ENCODE peak calls at places on chromosomes 7 and 10, in four cellular contexts. X is OCI-LY7, F is IMR-90, S is H9. W is an unnamed sample.
A peak's percentile ranks its signal among the peaks of the same experiment; 100 is the strongest.

GRCh38 chr10:78346721-78347120 is 313.1 kb downstream of the RPS24 start:
- DNase-seq in S (no peak), X (no peak), F (no peak), W (no peak)

GRCh38 chr7:29405891-29406290 is 157.7 kb upstream of the PRR15 start:
- DNase-seq in X (no peak), F (no peak), S (no peak), W (no peak)

GRCh38 chr7:50544992-50545391 is 20.2 kb downstream of the DDC start:
- DNase-seq in X (no peak), F (no peak), S (no peak), W (no peak)

GRCh38 chr10:99913831-99914235 is 95.9 kb downstream of the DNMBP start:
- DNase-seq in X (no peak), F (no peak), S (peak; percentile 98), W (no peak)

GRCh38 chr7:90584420-90584819 is 11.7 kb upstream of the CDK14 start:
- DNase-seq in X (no peak), S (no peak), F (no peak), W (no peak)

GRCh38 chr10:122476034-122476695 is 14.8 kb downstream of the HTRA1 start:
- DNase-seq in S (peak; percentile 60), F (no peak), X (no peak), W (no peak)

GRCh38 chr7:875051-875450 is 1.3 kb upstream of the GET4 start:
- DNase-seq in X (peak; percentile 68), S (no peak), F (no peak), W (no peak)

GRCh38 chr10:35986756-35987467 is 344.8 kb upstream of the FZD8 start:
- DNase-seq in F (no peak), X (no peak), S (no peak), W (no peak)

GRCh38 chr7:139360210-139360947 is 685 bp downstream of the LUC7L2 start:
- DNase-seq in F (peak; percentile 89), S (peak; percentile 99), X (peak; percentile 96), W (peak; percentile 98)

GRCh38 chr10:21534611-21535493 is 820 bp downstream of the MLLT10 start:
- DNase-seq in X (peak; percentile 61), S (peak; percentile 73), F (peak; percentile 45), W (peak; percentile 33)

GRCh38 chr7:105036217-105037168 is 22.5 kb downstream of the KMT2E start:
- DNase-seq in S (no peak), X (no peak), F (no peak), W (no peak)

GRCh38 chr10:11237571-11237970 is 219.9 kb downstream of the CELF2 start:
- DNase-seq in X (no peak), F (no peak), S (no peak), W (no peak)

GRCh38 chr10:86165666-86166065 is 200.9 kb downstream of the GRID1 start:
- DNase-seq in F (no peak), X (no peak), S (no peak), W (no peak)

GRCh38 chr7:101950450-101951119 is 133.2 kb downstream of the CUX1 start:
- DNase-seq in F (peak; percentile 78), X (no peak), S (no peak), W (no peak)

GRCh38 chr7:64516451-64516850 is 46.4 kb downstream of the ZNF680 start:
- DNase-seq in X (no peak), F (no peak), S (no peak), W (no peak)

GRCh38 chr10:122325235-122325634 is 49.3 kb upstream of the PLEKHA1 start:
- DNase-seq in X (no peak), F (no peak), S (no peak), W (no peak)

GRCh38 chr10:29377333-29377961 is 88.6 kb downstream of the LYZL1 start:
- DNase-seq in F (peak; percentile 42), X (peak; percentile 29), S (no peak), W (no peak)

GRCh38 chr10:100148353-100149211 is 37.2 kb downstream of the ERLIN1 start:
- DNase-seq in X (peak; percentile 11), S (no peak), F (peak; percentile 58), W (no peak)

GRCh38 chr10:7121154-7121797 is 289.6 kb downstream of the SFMBT2 start:
- DNase-seq in F (peak; percentile 10), S (peak; percentile 68), X (peak; percentile 78), W (peak; percentile 14)

GRCh38 chr7:91310829-91311460 is 46.7 kb downstream of the FZD1 start:
- DNase-seq in F (peak; percentile 52), X (no peak), S (no peak), W (no peak)

GRCh38 chr7:1647961-1648631 is 22.0 kb upstream of the ELFN1 start:
- DNase-seq in X (no peak), F (no peak), S (no peak), W (no peak)

GRCh38 chr7:117229350-117229749 is 93.5 kb downstream of the WNT2 start:
- DNase-seq in F (peak; percentile 93), X (no peak), S (no peak), W (no peak)

GRCh38 chr10:104642311-104643022 is 1.4 kb downstream of the SORCS3 start:
- DNase-seq in S (peak; percentile 93), F (no peak), X (no peak), W (no peak)

GRCh38 chr7:30626984-30627383 is 32.3 kb downstream of the GARS1 start:
- DNase-seq in S (no peak), X (no peak), F (peak; percentile 6), W (no peak)

GRCh38 chr7:130276796-130277762 is 10.4 kb downstream of the CPA2 start:
- DNase-seq in S (no peak), X (no peak), F (peak; percentile 78), W (no peak)

GRCh38 chr10:82318533-82318932 is 443.5 kb downstream of the NRG3 start:
- DNase-seq in S (no peak), F (no peak), X (no peak), W (no peak)

GRCh38 chr10:6501931-6502330 is 78.1 kb downstream of the PRKCQ start:
- DNase-seq in X (no peak), F (no peak), S (no peak), W (peak; percentile 86)

GRCh38 chr7:72176875-72177274 is 235.3 kb downstream of the CALN1 start:
- DNase-seq in X (no peak), F (no peak), S (no peak), W (no peak)

GRCh38 chr7:36011588-36011965 is 141.5 kb upstream of the EEPD1 start:
- DNase-seq in S (peak; percentile 42), F (no peak), X (no peak), W (no peak)

GRCh38 chr7:18520450-18521235 is 25.1 kb downstream of the HDAC9 start:
- DNase-seq in S (no peak), F (peak; percentile 83), X (peak; percentile 87), W (no peak)

GRCh38 chr7:27933691-27934565 is 194.0 kb downstream of the TAX1BP1 start:
- DNase-seq in S (no peak), F (no peak), X (peak; percentile 10), W (no peak)

GRCh38 chr10:86314616-86315520 is 51.7 kb downstream of the GRID1 start:
- DNase-seq in X (no peak), F (no peak), S (peak; percentile 13), W (no peak)

GRCh38 chr7:84677386-84677785 is 482.8 kb upstream of the SEMA3A start:
- DNase-seq in F (no peak), X (no peak), S (no peak), W (no peak)

GRCh38 chr7:151185762-151186639 is 1.0 kb downstream of the ASB10 start:
- DNase-seq in F (no peak), S (no peak), X (no peak), W (no peak)
- H2AFZ ChIP-seq in F (no peak overlapping the region), S (no peak overlapping the region), X (no peak overlapping the region), W (no peak overlapping the region)

GRCh38 chr7:44583145-44583544 is 1.1 kb upstream of the TMED4 start:
- DNase-seq in S (no peak), F (no peak), X (no peak), W (no peak)
- H2AFZ ChIP-seq in S (no peak overlapping the region), F (no peak overlapping the region), X (peak overlapping the region; percentile 89), W (peak overlapping the region; percentile 94)

GRCh38 chr7:82105463-82105862 is 335.6 kb upstream of the HGF start:
- DNase-seq in S (no peak), X (no peak), F (peak; percentile 91), W (peak; percentile 46)

GRCh38 chr7:82109288-82109687 is 334.3 kb downstream of the CACNA2D1 start:
- DNase-seq in X (no peak), F (peak; percentile 58), S (no peak), W (no peak)

GRCh38 chr7:82114237-82114636 is 329.3 kb downstream of the CACNA2D1 start:
- DNase-seq in S (no peak), X (no peak), F (no peak), W (no peak)

DNA sequence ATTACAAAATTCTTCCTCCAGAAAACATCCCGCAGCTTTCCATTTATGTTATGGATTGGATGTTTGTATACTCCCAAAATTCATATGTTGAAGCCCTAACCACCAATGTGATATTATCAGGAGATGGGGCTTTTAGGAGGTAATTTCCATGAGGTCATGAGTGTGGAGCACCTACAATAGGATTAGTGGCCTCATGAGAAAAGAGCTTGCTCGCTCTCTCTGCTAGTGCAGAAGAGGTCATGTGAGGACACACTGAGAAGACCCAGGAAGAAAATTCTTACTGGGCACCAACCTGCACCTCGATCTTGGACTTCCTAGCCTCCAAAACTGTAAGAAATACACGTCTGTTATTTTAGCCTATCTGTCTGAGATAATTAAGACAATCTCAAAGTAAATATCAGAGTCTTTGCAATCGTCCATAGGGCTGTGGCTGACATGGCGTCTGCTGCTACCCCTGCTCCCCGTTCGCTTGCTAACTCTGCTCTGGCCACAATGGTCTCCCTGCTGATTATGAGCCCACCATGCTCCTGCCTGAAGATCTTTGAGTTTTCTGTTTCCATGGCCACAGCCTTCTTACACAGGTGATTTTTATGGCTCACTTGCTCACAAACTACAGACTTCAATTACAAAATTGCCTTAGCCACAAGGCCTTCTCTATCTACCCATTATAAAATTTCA is 333.3 kb downstream of the CACNA2D1 start:
- DNase-seq in F (no peak), X (no peak), S (no peak), W (no peak)
- H2AFZ ChIP-seq in F (no peak overlapping the region), X (no peak overlapping the region), S (no peak overlapping the region), W (no peak overlapping the region)

GRCh38 chr10:75051308-75051707 is 60.1 kb upstream of the SAMD8 start:
- DNase-seq in S (no peak), F (no peak), X (no peak), W (no peak)

GRCh38 chr10:75050520-75050919 is 60.9 kb upstream of the SAMD8 start:
- DNase-seq in F (no peak), S (no peak), X (no peak), W (no peak)

GRCh38 chr10:75048669-75049098 is 62.8 kb upstream of the SAMD8 start:
- DNase-seq in S (no peak), X (no peak), F (peak; percentile 15), W (no peak)

DNA sequence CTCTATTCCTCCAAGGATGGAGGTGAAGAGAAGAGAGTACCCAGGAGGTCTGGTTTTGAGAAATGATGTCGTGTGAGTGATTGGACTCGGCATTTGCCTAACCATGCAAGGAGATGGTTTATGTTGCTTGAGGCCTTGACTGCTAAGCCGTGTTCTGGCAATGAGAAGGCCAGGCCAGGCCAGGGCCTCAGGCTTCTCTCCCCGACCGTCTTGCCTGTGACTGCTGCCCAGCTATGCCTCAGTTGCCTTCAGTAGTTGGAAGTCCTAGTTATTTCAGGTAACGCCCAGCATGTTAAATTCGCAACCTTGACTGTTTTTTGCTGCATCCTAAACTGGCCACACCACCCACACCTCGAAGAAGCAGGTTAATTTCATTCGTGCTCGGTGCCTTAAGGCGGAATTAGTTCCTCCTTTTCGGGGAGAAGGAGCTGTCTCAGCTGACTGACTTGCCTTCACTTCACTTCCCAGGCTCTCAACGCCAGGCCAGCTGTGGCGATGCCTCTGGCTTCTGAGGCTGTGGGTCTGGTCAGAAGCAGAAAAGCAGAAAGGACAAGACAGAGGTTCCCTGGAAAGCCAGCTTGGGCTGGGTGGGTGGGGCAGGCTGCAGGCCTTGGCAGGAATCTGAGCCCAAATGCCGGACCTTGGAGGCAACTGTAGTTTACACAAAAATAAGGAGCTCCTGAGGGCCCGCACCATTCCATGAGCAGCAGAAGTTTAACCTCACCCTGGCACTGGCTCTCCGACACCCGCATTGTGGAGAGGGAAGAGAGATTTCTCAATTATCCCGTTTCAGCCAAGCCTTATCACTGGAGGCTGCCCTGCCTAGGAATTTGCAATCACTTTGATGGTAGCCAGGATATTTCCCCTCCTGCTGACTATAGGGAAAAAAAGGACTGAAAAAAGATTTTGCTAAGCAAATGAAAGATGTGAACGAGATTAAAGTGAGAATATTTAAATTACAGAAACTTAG is 61.9 kb upstream of the SAMD8 start:
- DNase-seq in F (no peak), S (no peak), X (no peak), W (no peak)
- H2AFZ ChIP-seq in F (no peak overlapping the region), S (no peak overlapping the region), X (no peak overlapping the region), W (no peak overlapping the region)